ENCODE peak calls at places on chromosomes 16 and 17, in four cellular contexts. D is K562, I is HCT116, W is HepG2. V is an unnamed sample.

GRCh38 chr16:86051376-86052114 is 152.6 kb downstream of the IRF8 start:
- DNase-seq in I (no peak), W (no peak), D (no peak), V (no peak)

GRCh38 chr16:65782537-65783290 is 583.8 kb upstream of the CDH5 start:
- DNase-seq in W (no peak), D (no peak), I (no peak), V (no peak)

GRCh38 chr17:48048321-48049140 is at the start of gene NFE2L1:
- DNase-seq in D (peak), W (peak), I (peak), V (peak)

GRCh38 chr17:48605409-48605864 is 651 bp upstream of the HOXB6 start:
- DNase-seq in W (no peak), D (no peak), I (no peak), V (no peak)

GRCh38 chr16:83579027-83579426 is 228.8 kb upstream of the HSBP1 start:
- DNase-seq in I (no peak), W (no peak), D (no peak), V (no peak)

GRCh38 chr17:20189979-20190378 is 180.8 kb downstream of the SPECC1 start:
- DNase-seq in W (no peak), I (no peak), D (peak), V (no peak)

GRCh38 chr17:2214887-2215615 is 88.5 kb downstream of the SMG6 start:
- DNase-seq in I (no peak), W (no peak), D (no peak), V (no peak)

GRCh38 chr17:48486557-48486956 is 44.3 kb downstream of the HOXB1 start:
- DNase-seq in W (no peak), I (peak), D (peak), V (no peak)

GRCh38 chr16:70679653-70680494 is 6.0 kb downstream of the MTSS2 start:
- DNase-seq in W (no peak), D (peak), I (no peak), V (no peak)

GRCh38 chr17:32267690-32268205 is 2.1 kb downstream of the RHBDL3 start:
- DNase-seq in D (no peak), I (no peak), W (no peak), V (no peak)

GRCh38 chr16:57277586-57277985 is 6.9 kb downstream of the PLLP start:
- DNase-seq in W (no peak), I (peak), D (peak), V (peak)

GRCh38 chr16:10083301-10083700 is 98.9 kb downstream of the GRIN2A start:
- DNase-seq in W (no peak), D (no peak), I (no peak), V (no peak)

GRCh38 chr16:74521691-74522090 is 85.2 kb downstream of the GLG1 start:
- DNase-seq in D (no peak), I (no peak), W (no peak), V (no peak)

GRCh38 chr16:79294568-79294967 is 306.0 kb downstream of the MAF start:
- DNase-seq in W (peak), D (no peak), I (no peak), V (no peak)

GRCh38 chr17:19454074-19454473 is 43.0 kb downstream of the RNF112 start:
- DNase-seq in I (no peak), W (no peak), D (no peak), V (no peak)

GRCh38 chr17:19724501-19725420 is 8.4 kb upstream of the SLC47A2 start:
- DNase-seq in I (no peak), D (no peak), W (no peak), V (no peak)

GRCh38 chr17:15469260-15469659 is 1.8 kb upstream of the CDRT4 start:
- DNase-seq in W (no peak), D (no peak), I (no peak), V (no peak)

GRCh38 chr17:49555495-49556018 is 20.1 kb upstream of the NXPH3 start:
- DNase-seq in D (no peak), W (no peak), I (no peak), V (no peak)

DNA sequence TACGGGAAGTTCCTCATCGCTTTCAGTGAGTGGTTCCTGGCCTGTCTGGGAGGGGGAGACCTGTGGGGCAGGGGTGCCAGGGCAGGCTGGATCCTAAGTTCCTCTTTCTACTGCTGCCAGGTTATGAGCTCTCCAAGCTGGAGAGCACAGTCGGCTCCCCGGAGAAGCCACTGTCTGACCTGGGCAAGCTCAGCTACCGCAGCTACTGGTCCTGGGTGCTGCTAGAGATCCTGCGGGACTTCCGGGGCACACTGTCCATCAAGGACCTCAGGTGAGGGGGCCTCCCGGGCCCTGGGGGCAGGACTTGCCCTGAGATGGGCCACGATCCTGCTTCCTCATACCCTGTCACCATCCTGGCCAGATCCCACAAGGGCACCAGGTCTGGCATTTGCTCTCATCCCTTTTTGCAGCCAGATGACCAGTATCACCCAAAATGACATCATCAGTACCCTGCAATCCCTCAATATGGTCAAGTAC is 5.2 kb downstream of the PRSS8 start:
- DNase-seq in W (no peak), D (no peak), I (no peak), V (no peak)
- TF ChIP-seq TCF7L2 in W (no peak), D (no peak), I (no peak), V (no peak)

GRCh38 chr17:35731932-35732805 is 730 bp downstream of the RASL10B start:
- DNase-seq in I (no peak), D (no peak), W (no peak), V (no peak)
- TF ChIP-seq TCF7L2 in I (no peak), D (no peak), W (no peak), V (no peak)

GRCh38 chr17:74435775-74436359 is 4.0 kb downstream of the GPRC5C start:
- DNase-seq in D (no peak), W (no peak), I (no peak), V (no peak)

GRCh38 chr17:74441537-74441936 is 9.6 kb downstream of the GPRC5C start:
- DNase-seq in D (no peak), W (no peak), I (no peak), V (no peak)

GRCh38 chr17:74439691-74440567 is 8.0 kb downstream of the GPRC5C start:
- DNase-seq in D (no peak), I (no peak), W (no peak), V (no peak)

GRCh38 chr17:74433421-74434121 is 1.7 kb downstream of the GPRC5C start:
- DNase-seq in I (no peak), D (peak), W (peak), V (no peak)

GRCh38 chr17:74437702-74438101 is 5.8 kb downstream of the GPRC5C start:
- DNase-seq in I (peak), W (no peak), D (peak), V (no peak)
- TF ChIP-seq TCF7L2 in I (no peak), W (no peak), D (no peak), V (no peak)

GRCh38 chr17:21287703-21288449 is 3.4 kb downstream of the MAP2K3 start:
- DNase-seq in I (peak), W (peak), D (no peak), V (peak)

GRCh38 chr17:21285164-21286065 is 904 bp downstream of the MAP2K3 start:
- DNase-seq in I (no peak), D (no peak), W (no peak), V (no peak)

GRCh38 chr17:21286066-21286770 is 1.7 kb downstream of the MAP2K3 start:
- DNase-seq in D (no peak), I (peak), W (peak), V (peak)

GRCh38 chr17:21288581-21289017 is 4.1 kb downstream of the MAP2K3 start:
- DNase-seq in W (no peak), I (no peak), D (no peak), V (no peak)

GRCh38 chr17:21286771-21287702 is 2.5 kb downstream of the MAP2K3 start:
- DNase-seq in W (peak), D (no peak), I (peak), V (no peak)
- TF ChIP-seq TCF7L2 in W (no peak), D (no peak), I (no peak), V (no peak)

DNA sequence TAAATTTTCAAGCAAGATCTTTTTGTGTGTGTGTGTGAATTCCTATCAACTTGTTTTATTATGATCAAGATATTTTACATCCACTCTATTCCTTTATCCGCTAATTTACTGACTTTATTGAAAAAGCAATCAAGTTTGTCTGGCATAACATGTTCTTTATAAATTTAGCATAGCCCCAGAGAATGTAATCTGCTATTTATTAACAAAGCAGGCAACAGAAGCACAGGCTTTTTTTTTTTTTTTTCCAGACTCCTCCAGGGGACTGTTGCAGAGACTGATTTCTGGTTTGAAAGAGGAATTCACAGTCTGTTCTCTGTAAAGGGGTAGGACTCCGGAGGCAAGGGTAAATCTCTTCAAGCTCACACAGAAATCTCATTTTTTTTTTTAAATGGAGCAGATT is 1386.4 kb upstream of the CDH8 start:
- DNase-seq in I (no peak), D (no peak), W (no peak), V (no peak)
- TF ChIP-seq TCF7L2 in I (no peak), D (no peak), W (no peak), V (no peak)

GRCh38 chr16:27925612-27926011 is 137.9 kb downstream of the GSG1L start:
- DNase-seq in W (no peak), D (no peak), I (no peak), V (no peak)
- TF ChIP-seq TCF7L2 in W (no peak), D (no peak), I (no peak), V (no peak)

DNA sequence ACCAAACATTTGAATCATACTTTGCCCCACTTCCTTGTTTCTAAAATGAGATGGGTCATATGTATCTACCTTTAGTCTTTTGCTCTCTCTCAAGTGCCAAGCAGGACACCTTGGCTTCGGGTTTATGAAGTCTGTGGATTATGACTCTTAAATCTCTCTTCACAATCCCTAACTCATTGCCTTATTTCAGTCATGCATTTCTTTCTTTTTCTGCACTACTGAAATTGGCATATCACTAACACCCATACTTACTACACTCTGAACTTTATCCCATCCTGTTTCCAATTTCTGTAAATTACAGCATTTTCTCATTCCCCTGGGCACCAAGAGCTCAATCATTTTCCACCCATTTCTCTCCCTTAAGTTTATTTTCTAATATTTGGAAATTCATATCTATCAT is 42.0 kb downstream of the ABCA9 start:
- DNase-seq in W (no peak), I (no peak), D (no peak), V (no peak)
- TF ChIP-seq TCF7L2 in W (no peak), I (no peak), D (no peak), V (no peak)